ENCODE peak calls at places on chromosome 5, in nine cellular contexts. X, A, G, L, F, H, O, T and M are unnamed samples.

GRCh38 chr5:112696786-112697185 is 40.9 kb upstream of the APC start:
- DNase-seq in X (no peak), A (no peak), G (no peak), L (no peak), F (no peak), H (no peak), O (no peak), T (no peak), M (no peak)

GRCh38 chr5:94754824-94755223 is 136.4 kb downstream of the SLF1 start:
- DNase-seq in X (no peak), A (no peak), G (no peak), L (no peak), F (no peak), H (no peak), O (no peak), T (no peak), M (peak)

GRCh38 chr5:143008809-143009521 is 238.8 kb downstream of the ARHGAP26 start:
- DNase-seq in X (no peak), A (peak), G (peak), L (peak), F (peak), H (peak), O (peak), T (no peak), M (peak)

GRCh38 chr5:74198156-74198555 is 442.4 kb downstream of the ENC1 start:
- DNase-seq in X (no peak), A (no peak), G (no peak), L (no peak), F (no peak), H (no peak), O (no peak), T (no peak), M (no peak)

GRCh38 chr5:141875795-141876627 is 2.2 kb downstream of the PCDH1 start:
- DNase-seq in X (peak), A (no peak), G (no peak), L (no peak), F (no peak), H (no peak), O (no peak), T (no peak), M (peak)

GRCh38 chr5:96565843-96566242 is 96.3 kb upstream of the CAST start:
- DNase-seq in X (peak), A (peak), G (no peak), L (no peak), F (peak), H (peak), O (no peak), T (peak), M (peak)

GRCh38 chr5:142450419-142450818 is 125.6 kb upstream of the SPRY4 start:
- DNase-seq in X (no peak), A (no peak), G (no peak), L (no peak), F (no peak), H (no peak), O (no peak), T (no peak), M (no peak)

GRCh38 chr5:66343370-66344071 is 199.4 kb downstream of the SREK1 start:
- DNase-seq in X (peak), A (no peak), G (no peak), L (no peak), F (no peak), H (no peak), O (no peak), T (no peak), M (no peak)

GRCh38 chr5:103347729-103348128 is 89.2 kb downstream of the MACIR start:
- DNase-seq in X (no peak), A (no peak), G (no peak), L (no peak), F (no peak), H (peak), O (no peak), T (peak), M (no peak)